ENCODE peak calls at places on chromosomes 13 and 19, in nine cellular contexts. One of them, this sample, is unnamed.

GRCh38 chr13:78147905-78148304 is 229.3 kb upstream of the EDNRB start:
- DNase-seq in A673: no peak
- DNase-seq in cardiac fibroblast: peak; percentile 65
- DNase-seq in adrenal gland: no peak
- DNase-seq in left lung: no peak
- DNase-seq in GM12865: no peak
- DNase-seq in cardiac muscle cell: no peak
- DNase-seq in GM23338: no peak
- DNase-seq in Panc1: no peak
- DNase-seq in this sample: peak; percentile 85

GRCh38 chr13:43363156-43363918 is 340.0 kb downstream of the DNAJC15 start:
- DNase-seq in Panc1: no peak
- DNase-seq in adrenal gland: no peak
- DNase-seq in left lung: no peak
- DNase-seq in cardiac fibroblast: peak; percentile 68
- DNase-seq in GM12865: no peak
- DNase-seq in GM23338: no peak
- DNase-seq in cardiac muscle cell: no peak
- DNase-seq in A673: peak; percentile 40
- DNase-seq in this sample: peak; percentile 78

GRCh38 chr13:90838561-90838960 is 508.9 kb upstream of the MIR17HG start:
- DNase-seq in Panc1: no peak
- DNase-seq in GM12865: no peak
- DNase-seq in adrenal gland: no peak
- DNase-seq in GM23338: no peak
- DNase-seq in A673: no peak
- DNase-seq in left lung: no peak
- DNase-seq in cardiac muscle cell: no peak
- DNase-seq in cardiac fibroblast: no peak
- DNase-seq in this sample: no peak

GRCh38 chr19:12075538-12076139 is 11.1 kb downstream of the ZNF844 start:
- DNase-seq in cardiac muscle cell: no peak
- DNase-seq in GM12865: no peak
- DNase-seq in A673: no peak
- DNase-seq in adrenal gland: no peak
- DNase-seq in GM23338: no peak
- DNase-seq in Panc1: no peak
- DNase-seq in cardiac fibroblast: no peak
- DNase-seq in left lung: no peak
- DNase-seq in this sample: no peak

GRCh38 chr19:51948979-51949378 is 21.7 kb downstream of the ZNF613 start:
- DNase-seq in left lung: peak; percentile 42
- DNase-seq in Panc1: no peak
- DNase-seq in A673: peak; percentile 14
- DNase-seq in cardiac fibroblast: peak; percentile 6
- DNase-seq in cardiac muscle cell: no peak
- DNase-seq in GM23338: peak; percentile 13
- DNase-seq in adrenal gland: peak; percentile 28
- DNase-seq in GM12865: no peak
- DNase-seq in this sample: peak; percentile 33

GRCh38 chr13:107203146-107203847 is 635.4 kb upstream of the ARGLU1 start:
- DNase-seq in GM12865: peak; percentile 19
- DNase-seq in GM23338: peak; percentile 82
- DNase-seq in adrenal gland: no peak
- DNase-seq in cardiac muscle cell: peak; percentile 53
- DNase-seq in Panc1: no peak
- DNase-seq in cardiac fibroblast: peak; percentile 28
- DNase-seq in A673: peak; percentile 68
- DNase-seq in left lung: no peak
- DNase-seq in this sample: peak; percentile 1

GRCh38 chr13:111315347-111315995 is 5.0 kb upstream of the TEX29 start:
- DNase-seq in cardiac fibroblast: no peak
- DNase-seq in cardiac muscle cell: no peak
- DNase-seq in Panc1: no peak
- DNase-seq in left lung: no peak
- DNase-seq in A673: no peak
- DNase-seq in GM12865: no peak
- DNase-seq in adrenal gland: no peak
- DNase-seq in GM23338: no peak
- DNase-seq in this sample: no peak

GRCh38 chr13:45316210-45316799 is 24.7 kb downstream of the TPT1 start:
- DNase-seq in adrenal gland: no peak
- DNase-seq in left lung: no peak
- DNase-seq in GM23338: no peak
- DNase-seq in cardiac muscle cell: no peak
- DNase-seq in A673: no peak
- DNase-seq in GM12865: no peak
- DNase-seq in cardiac fibroblast: no peak
- DNase-seq in Panc1: no peak
- DNase-seq in this sample: no peak

GRCh38 chr19:16841391-16841926 is 12.3 kb downstream of the SIN3B start:
- DNase-seq in cardiac muscle cell: peak; percentile 58
- DNase-seq in adrenal gland: no peak
- DNase-seq in Panc1: no peak
- DNase-seq in A673: no peak
- DNase-seq in left lung: no peak
- DNase-seq in cardiac fibroblast: no peak
- DNase-seq in GM23338: no peak
- DNase-seq in GM12865: no peak
- DNase-seq in this sample: no peak

GRCh38 chr13:113069861-113070805 is 35.5 kb upstream of the F7 start:
- DNase-seq in GM12865: no peak
- DNase-seq in adrenal gland: no peak
- DNase-seq in left lung: no peak
- DNase-seq in GM23338: no peak
- DNase-seq in Panc1: no peak
- DNase-seq in cardiac fibroblast: no peak
- DNase-seq in cardiac muscle cell: no peak
- DNase-seq in A673: no peak
- DNase-seq in this sample: no peak

GRCh38 chr13:67416047-67416925 is 186.2 kb upstream of the PCDH9 start:
- DNase-seq in Panc1: peak; percentile 4
- DNase-seq in cardiac muscle cell: peak; percentile 66
- DNase-seq in A673: peak; percentile 33
- DNase-seq in left lung: no peak
- DNase-seq in adrenal gland: no peak
- DNase-seq in cardiac fibroblast: peak; percentile 54
- DNase-seq in GM12865: peak; percentile 9
- DNase-seq in GM23338: peak; percentile 82
- DNase-seq in this sample: peak; percentile 1

GRCh38 chr13:48131481-48131992 is 36.6 kb upstream of the MED4 start:
- DNase-seq in A673: no peak
- DNase-seq in left lung: no peak
- DNase-seq in GM23338: no peak
- DNase-seq in adrenal gland: no peak
- DNase-seq in cardiac muscle cell: no peak
- DNase-seq in GM12865: no peak
- DNase-seq in cardiac fibroblast: no peak
- DNase-seq in Panc1: no peak
- DNase-seq in this sample: no peak

GRCh38 chr13:35856084-35856483 is 275.1 kb downstream of the DCLK1 start:
- DNase-seq in Panc1: no peak
- DNase-seq in GM12865: no peak
- DNase-seq in A673: no peak
- DNase-seq in adrenal gland: no peak
- DNase-seq in cardiac muscle cell: no peak
- DNase-seq in left lung: no peak
- DNase-seq in cardiac fibroblast: no peak
- DNase-seq in GM23338: peak; percentile 32
- DNase-seq in this sample: no peak

GRCh38 chr13:102693781-102694180 is 1.1 kb downstream of the METTL21C start:
- DNase-seq in A673: no peak
- DNase-seq in cardiac muscle cell: no peak
- DNase-seq in adrenal gland: no peak
- DNase-seq in GM12865: no peak
- DNase-seq in Panc1: no peak
- DNase-seq in cardiac fibroblast: peak; percentile 14
- DNase-seq in left lung: no peak
- DNase-seq in GM23338: no peak
- DNase-seq in this sample: peak; percentile 55

GRCh38 chr13:113291997-113292862 is 4.8 kb upstream of the LAMP1 start:
- DNase-seq in GM12865: no peak
- DNase-seq in cardiac fibroblast: peak; percentile 22
- DNase-seq in Panc1: no peak
- DNase-seq in cardiac muscle cell: peak; percentile 36
- DNase-seq in left lung: peak; percentile 49
- DNase-seq in adrenal gland: no peak
- DNase-seq in GM23338: peak; percentile 49
- DNase-seq in A673: peak; percentile 25
- DNase-seq in this sample: peak; percentile 25

GRCh38 chr13:75760182-75760981 is 124.3 kb downstream of the LMO7 start:
- DNase-seq in A673: no peak
- DNase-seq in left lung: peak; percentile 70
- DNase-seq in GM23338: no peak
- DNase-seq in GM12865: no peak
- DNase-seq in cardiac muscle cell: peak; percentile 40
- DNase-seq in adrenal gland: no peak
- DNase-seq in Panc1: no peak
- DNase-seq in cardiac fibroblast: peak; percentile 14
- DNase-seq in this sample: no peak

GRCh38 chr19:54373781-54374266 is 9.1 kb upstream of the LAIR1 start:
- DNase-seq in GM23338: no peak
- DNase-seq in adrenal gland: peak; percentile 44
- DNase-seq in left lung: peak; percentile 71
- DNase-seq in Panc1: no peak
- DNase-seq in cardiac muscle cell: no peak
- DNase-seq in A673: no peak
- DNase-seq in GM12865: peak; percentile 44
- DNase-seq in cardiac fibroblast: no peak
- DNase-seq in this sample: no peak

GRCh38 chr19:34989248-34989797 is 10.8 kb upstream of the GRAMD1A start:
- DNase-seq in GM23338: no peak
- DNase-seq in A673: no peak
- DNase-seq in Panc1: no peak
- DNase-seq in left lung: no peak
- DNase-seq in GM12865: peak; percentile 29
- DNase-seq in adrenal gland: no peak
- DNase-seq in cardiac muscle cell: no peak
- DNase-seq in cardiac fibroblast: no peak
- DNase-seq in this sample: no peak

GRCh38 chr13:101919541-101920306 is 467.2 kb downstream of the ITGBL1 start:
- DNase-seq in cardiac muscle cell: peak; percentile 76
- DNase-seq in GM23338: peak; percentile 77
- DNase-seq in left lung: peak; percentile 31
- DNase-seq in A673: no peak
- DNase-seq in cardiac fibroblast: peak; percentile 2
- DNase-seq in Panc1: no peak
- DNase-seq in adrenal gland: no peak
- DNase-seq in GM12865: no peak
- DNase-seq in this sample: peak; percentile 16

GRCh38 chr13:34114581-34114980 is 296.6 kb downstream of the RFC3 start:
- DNase-seq in A673: no peak
- DNase-seq in GM23338: no peak
- DNase-seq in GM12865: peak; percentile 7
- DNase-seq in cardiac muscle cell: no peak
- DNase-seq in left lung: no peak
- DNase-seq in adrenal gland: no peak
- DNase-seq in Panc1: no peak
- DNase-seq in cardiac fibroblast: no peak
- DNase-seq in this sample: no peak

GRCh38 chr19:36686365-36687213 is 823 bp upstream of the ZNF567 start:
- DNase-seq in A673: peak; percentile 3
- DNase-seq in left lung: no peak
- DNase-seq in Panc1: no peak
- DNase-seq in GM23338: peak; percentile 21
- DNase-seq in GM12865: no peak
- DNase-seq in cardiac fibroblast: peak; percentile 6
- DNase-seq in cardiac muscle cell: peak; percentile 10
- DNase-seq in adrenal gland: peak; percentile 57
- DNase-seq in this sample: no peak

GRCh38 chr19:45693168-45693788 is 812 bp downstream of the QPCTL start:
- DNase-seq in cardiac muscle cell: peak; percentile 89
- DNase-seq in cardiac fibroblast: peak; percentile 77
- DNase-seq in adrenal gland: peak; percentile 87
- DNase-seq in left lung: peak; percentile 77
- DNase-seq in GM12865: peak; percentile 82
- DNase-seq in GM23338: peak; percentile 92
- DNase-seq in Panc1: no peak
- DNase-seq in A673: peak; percentile 84
- DNase-seq in this sample: peak; percentile 61

GRCh38 chr13:79258489-79258888 is 147.6 kb downstream of the RBM26 start:
- DNase-seq in adrenal gland: no peak
- DNase-seq in A673: no peak
- DNase-seq in cardiac fibroblast: no peak
- DNase-seq in GM12865: peak; percentile 60
- DNase-seq in left lung: no peak
- DNase-seq in cardiac muscle cell: no peak
- DNase-seq in Panc1: no peak
- DNase-seq in GM23338: no peak
- DNase-seq in this sample: no peak
- TF ChIP-seq CTCF in adrenal gland: no peak
- TF ChIP-seq CTCF in A673: no peak
- TF ChIP-seq CTCF in cardiac fibroblast: no peak
- TF ChIP-seq CTCF in GM12865: no peak
- TF ChIP-seq CTCF in left lung: no peak
- TF ChIP-seq CTCF in cardiac muscle cell: no peak
- TF ChIP-seq CTCF in Panc1: no peak
- TF ChIP-seq CTCF in GM23338: no peak
- TF ChIP-seq CTCF in this sample: no peak

GRCh38 chr13:55583953-55584593 is 1556.6 kb upstream of the PRR20A start:
- DNase-seq in left lung: no peak
- DNase-seq in A673: no peak
- DNase-seq in GM12865: no peak
- DNase-seq in adrenal gland: no peak
- DNase-seq in GM23338: peak; percentile 24
- DNase-seq in Panc1: no peak
- DNase-seq in cardiac muscle cell: no peak
- DNase-seq in cardiac fibroblast: no peak
- DNase-seq in this sample: no peak
- H3K4me3 ChIP-seq in left lung: no peak overlapping the region
- H3K4me3 ChIP-seq in A673: no peak overlapping the region
- H3K4me3 ChIP-seq in GM12865: no peak overlapping the region
- H3K4me3 ChIP-seq in adrenal gland: no peak overlapping the region
- H3K4me3 ChIP-seq in GM23338: peak overlapping the region; percentile 42
- H3K4me3 ChIP-seq in Panc1: no peak overlapping the region
- H3K4me3 ChIP-seq in cardiac muscle cell: no peak overlapping the region
- H3K4me3 ChIP-seq in cardiac fibroblast: no peak overlapping the region
- H3K4me3 ChIP-seq in this sample: no peak overlapping the region

DNA sequence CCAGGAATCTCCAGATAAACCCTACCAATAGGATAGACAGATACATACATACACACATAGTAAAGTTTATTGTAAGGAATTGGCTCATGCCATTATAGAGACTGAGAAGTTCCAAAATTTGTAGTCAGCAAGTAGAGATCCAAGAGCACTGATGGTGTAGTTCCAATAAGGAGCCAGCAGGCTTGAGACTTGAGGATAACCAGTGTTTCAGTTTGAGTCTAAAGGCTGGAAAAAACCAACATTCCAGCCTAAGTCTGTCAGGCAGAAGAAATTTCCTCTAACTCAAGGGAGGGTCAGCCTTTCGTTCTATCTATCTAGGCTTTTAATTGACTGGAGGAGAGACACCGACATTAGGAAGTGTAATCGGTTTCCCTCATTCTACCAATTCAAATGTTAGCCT is 110.2 kb upstream of the TSHZ3 start:
- DNase-seq in GM12865: no peak
- DNase-seq in A673: no peak
- DNase-seq in left lung: no peak
- DNase-seq in cardiac fibroblast: no peak
- DNase-seq in GM23338: peak; percentile 53
- DNase-seq in cardiac muscle cell: no peak
- DNase-seq in Panc1: no peak
- DNase-seq in adrenal gland: no peak
- DNase-seq in this sample: no peak
- TF ChIP-seq CTCF in GM12865: no peak
- TF ChIP-seq CTCF in A673: no peak
- TF ChIP-seq CTCF in left lung: no peak
- TF ChIP-seq CTCF in cardiac fibroblast: peak; percentile 23
- TF ChIP-seq CTCF in GM23338: no peak
- TF ChIP-seq CTCF in cardiac muscle cell: no peak
- TF ChIP-seq CTCF in Panc1: peak; percentile 9
- TF ChIP-seq CTCF in adrenal gland: no peak
- TF ChIP-seq CTCF in this sample: peak; percentile 25

GRCh38 chr13:50366488-50367174 is 351.4 kb downstream of the KCNRG start:
- DNase-seq in GM12865: peak; percentile 90
- DNase-seq in cardiac muscle cell: no peak
- DNase-seq in Panc1: no peak
- DNase-seq in adrenal gland: no peak
- DNase-seq in left lung: no peak
- DNase-seq in A673: no peak
- DNase-seq in cardiac fibroblast: no peak
- DNase-seq in GM23338: no peak
- DNase-seq in this sample: no peak
- H3K4me3 ChIP-seq in GM12865: no peak overlapping the region
- H3K4me3 ChIP-seq in cardiac muscle cell: no peak overlapping the region
- H3K4me3 ChIP-seq in Panc1: no peak overlapping the region
- H3K4me3 ChIP-seq in adrenal gland: no peak overlapping the region
- H3K4me3 ChIP-seq in left lung: no peak overlapping the region
- H3K4me3 ChIP-seq in A673: no peak overlapping the region
- H3K4me3 ChIP-seq in cardiac fibroblast: no peak overlapping the region
- H3K4me3 ChIP-seq in GM23338: no peak overlapping the region
- H3K4me3 ChIP-seq in this sample: no peak overlapping the region